ENCODE peak calls at places on chromosome 6, in nine cellular contexts. N is upper lobe of left lung; L is IMR-90; C is GM23338; I is progenitor cell of endocrine pancreas; G is AG10803; F is body of pancreas; J is tibial artery; B is CD8-positive, alpha-beta T cell. P is an unnamed sample.

GRCh38 chr6:140480852-140481251 is 1106.4 kb upstream of the CITED2 start:
- DNase-seq in N (no peak), L (peak; percentile 71), C (no peak), I (no peak), G (peak; percentile 91), F (no peak), J (peak; percentile 55), B (no peak), P (peak; percentile 17)

GRCh38 chr6:81636930-81637568 is 115.4 kb downstream of the TENT5A start:
- DNase-seq in N (no peak), L (peak; percentile 57), C (no peak), I (no peak), G (peak; percentile 15), F (no peak), J (no peak), B (no peak), P (no peak)

GRCh38 chr6:29631860-29632731 is 887 bp downstream of the GABBR1 start:
- DNase-seq in N (peak; percentile 93), L (peak; percentile 55), C (peak; percentile 72), I (peak; percentile 47), G (peak; percentile 63), F (peak; percentile 33), J (peak; percentile 83), B (no peak), P (peak; percentile 65)

GRCh38 chr6:157804448-157805327 is 18.4 kb upstream of the SNX9 start:
- DNase-seq in N (no peak), L (peak; percentile 41), C (no peak), I (no peak), G (no peak), F (no peak), J (no peak), B (no peak), P (no peak)

GRCh38 chr6:8361259-8361658 is 74.1 kb downstream of the SLC35B3 start:
- DNase-seq in N (no peak), L (no peak), C (no peak), I (no peak), G (no peak), F (no peak), J (no peak), B (no peak), P (no peak)

GRCh38 chr6:87630746-87631145 is 40.8 kb downstream of the ORC3 start:
- DNase-seq in N (no peak), L (no peak), C (no peak), I (no peak), G (no peak), F (no peak), J (no peak), B (no peak), P (no peak)

GRCh38 chr6:27178001-27178730 is 69.3 kb upstream of the PRSS16 start:
- DNase-seq in N (no peak), L (peak; percentile 94), C (peak; percentile 85), I (peak; percentile 22), G (peak; percentile 85), F (peak; percentile 57), J (peak; percentile 83), B (no peak), P (peak; percentile 95)

GRCh38 chr6:149990109-149990671 is 26.4 kb downstream of the ULBP1 start:
- DNase-seq in N (no peak), L (no peak), C (peak; percentile 40), I (no peak), G (no peak), F (no peak), J (peak; percentile 62), B (no peak), P (no peak)

GRCh38 chr6:80457044-80457933 is 350.8 kb downstream of the BCKDHB start:
- DNase-seq in N (no peak), L (peak; percentile 98), C (no peak), I (no peak), G (peak; percentile 97), F (peak; percentile 47), J (peak; percentile 88), B (no peak), P (peak; percentile 96)

GRCh38 chr6:166307082-166307980 is 861 bp downstream of the PRR18 start:
- DNase-seq in N (peak; percentile 86), L (no peak), C (peak; percentile 77), I (peak; percentile 32), G (no peak), F (no peak), J (no peak), B (no peak), P (no peak)

GRCh38 chr6:32068867-32069266 is 30.7 kb downstream of the CYP21A2 start:
- DNase-seq in N (peak; percentile 39), L (no peak), C (no peak), I (no peak), G (no peak), F (no peak), J (no peak), B (no peak), P (no peak)

GRCh38 chr6:122715725-122716124 is 63.8 kb upstream of the FABP7 start:
- DNase-seq in N (no peak), L (peak; percentile 82), C (no peak), I (no peak), G (no peak), F (no peak), J (no peak), B (no peak), P (peak; percentile 37)

GRCh38 chr6:93985953-93986352 is 566.6 kb upstream of the EPHA7 start:
- DNase-seq in N (no peak), L (no peak), C (no peak), I (no peak), G (no peak), F (no peak), J (no peak), B (no peak), P (no peak)

GRCh38 chr6:120058410-120058809 is 708.8 kb upstream of the MAN1A1 start:
- DNase-seq in N (no peak), L (no peak), C (no peak), I (no peak), G (no peak), F (no peak), J (no peak), B (no peak), P (no peak)

GRCh38 chr6:120055071-120055470 is 705.5 kb upstream of the MAN1A1 start:
- DNase-seq in N (no peak), L (no peak), C (no peak), I (no peak), G (no peak), F (no peak), J (no peak), B (no peak), P (no peak)

DNA sequence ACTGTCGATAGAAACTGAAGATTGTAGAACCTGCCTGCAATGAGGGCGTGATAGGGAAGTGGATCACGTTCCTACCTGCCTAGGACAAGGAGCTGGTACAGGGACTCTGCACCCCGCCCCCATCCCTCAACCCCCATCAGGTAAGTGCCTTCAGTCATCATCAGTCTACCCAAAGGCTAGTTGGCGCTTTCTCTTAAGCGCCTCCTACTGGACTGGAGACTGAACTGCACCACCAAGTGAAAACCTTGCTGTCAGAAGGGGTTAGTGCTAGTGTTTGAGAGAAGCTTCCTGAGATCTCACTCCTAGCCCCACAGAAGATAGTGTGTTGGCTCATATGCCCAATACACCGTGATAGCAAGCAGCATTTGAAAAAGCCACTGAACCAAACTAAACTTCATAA is 706.5 kb upstream of the MAN1A1 start:
- DNase-seq in N (no peak), L (no peak), C (peak; percentile 65), I (no peak), G (no peak), F (no peak), J (no peak), B (no peak), P (no peak)
- TF ChIP-seq CTCF in N (no peak), L (no peak), C (peak; percentile 86), I (peak; percentile 30), G (peak; percentile 33), F (no peak), J (no peak), B (no peak), P (peak; percentile 36)

DNA sequence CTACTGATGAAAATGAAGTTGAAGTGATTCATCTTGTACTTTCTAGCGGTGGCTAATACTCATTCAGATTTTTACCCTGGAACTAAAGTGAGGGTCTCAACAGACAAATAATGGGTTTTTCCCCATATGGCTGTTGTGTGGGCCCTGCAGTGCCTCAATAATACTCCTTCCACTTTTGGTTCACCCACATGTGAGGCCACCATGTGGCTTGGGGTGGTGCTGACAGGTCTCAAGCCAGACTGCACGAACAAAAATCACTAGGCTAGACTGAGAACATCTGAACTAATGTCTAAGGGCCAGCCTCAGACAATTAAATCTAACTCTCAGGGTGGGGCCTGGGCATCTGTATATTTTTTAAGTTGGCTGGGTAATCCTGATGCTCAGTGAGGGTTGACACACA is 7.9 kb upstream of the COL12A1 start:
- DNase-seq in N (no peak), L (no peak), C (no peak), I (no peak), G (no peak), F (no peak), J (no peak), B (no peak), P (no peak)
- TF ChIP-seq CTCF in N (no peak), L (no peak), C (peak; percentile 25), I (peak; percentile 16), G (peak; percentile 7), F (no peak), J (no peak), B (no peak), P (peak; percentile 3)

GRCh38 chr6:136338486-136338885 is 48.8 kb upstream of the BCLAF1 start:
- DNase-seq in N (no peak), L (no peak), C (peak; percentile 46), I (no peak), G (no peak), F (no peak), J (no peak), B (no peak), P (no peak)
- TF ChIP-seq CTCF in N (no peak), L (no peak), C (peak; percentile 48), I (peak; percentile 14), G (no peak), F (no peak), J (no peak), B (no peak), P (no peak)

GRCh38 chr6:162251257-162251656 is 476.3 kb downstream of the PRKN start:
- DNase-seq in N (no peak), L (no peak), C (peak; percentile 65), I (no peak), G (no peak), F (peak; percentile 22), J (no peak), B (no peak), P (no peak)
- TF ChIP-seq CTCF in N (no peak), L (no peak), C (peak; percentile 67), I (peak; percentile 37), G (peak; percentile 11), F (no peak), J (no peak), B (no peak), P (peak; percentile 26)

GRCh38 chr6:97322226-97322625 is 39.2 kb upstream of the MMS22L start:
- DNase-seq in N (no peak), L (no peak), C (no peak), I (no peak), G (no peak), F (no peak), J (no peak), B (no peak), P (no peak)

GRCh38 chr6:97316982-97317381 is 34.0 kb upstream of the MMS22L start:
- DNase-seq in N (no peak), L (no peak), C (no peak), I (no peak), G (no peak), F (no peak), J (no peak), B (no peak), P (no peak)

DNA sequence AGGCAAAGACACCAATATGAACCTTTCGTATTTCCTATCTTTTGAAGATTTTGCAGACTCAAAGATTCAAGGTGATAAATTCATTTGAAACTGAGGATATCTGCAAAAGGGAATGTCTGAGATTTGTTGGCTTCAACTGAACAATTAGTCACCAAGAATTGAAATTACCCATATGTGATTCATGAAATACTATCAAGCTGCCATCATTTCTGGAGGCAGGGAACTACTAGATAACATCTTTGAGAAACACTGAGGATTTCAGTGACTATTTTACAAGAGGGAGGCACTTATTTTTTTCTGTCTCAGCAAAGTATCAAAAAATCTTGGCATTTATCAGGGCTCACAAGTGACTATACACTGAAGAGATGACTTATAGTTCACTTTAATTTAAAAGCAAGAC is 39.8 kb upstream of the MMS22L start:
- DNase-seq in N (no peak), L (peak; percentile 52), C (no peak), I (no peak), G (peak; percentile 47), F (no peak), J (no peak), B (no peak), P (no peak)
- TF ChIP-seq CTCF in N (no peak), L (no peak), C (no peak), I (no peak), G (no peak), F (no peak), J (no peak), B (no peak), P (no peak)